ENCODE peak calls at places on chromosomes 2 and 18, in four cellular contexts. C is activated T-cell treated with anti-CD3 and anti-CD28 coated beads, Interleukin-2, amount 50 U/mL, for 48 hours; T is amniotic epithelial cell; O is glutamatergic neuron. L is an unnamed sample.

GRCh38 chr18:21300035-21300434 is 58.0 kb downstream of the GREB1L start:
- DNase-seq in O (no peak), T (no peak), C (no peak), L (no peak)

GRCh38 chr2:11122380-11122779 is 32.9 kb upstream of the SLC66A3 start:
- DNase-seq in C (no peak), T (no peak), O (no peak), L (no peak)

GRCh38 chr2:214246417-214246816 is 164.4 kb upstream of the VWC2L start:
- DNase-seq in C (no peak), O (no peak), T (no peak), L (no peak)

GRCh38 chr2:217331577-217332139 is 471.8 kb upstream of the TNP1 start:
- DNase-seq in O (no peak), T (peak), C (no peak), L (peak)

GRCh38 chr2:128626758-128627515 is 308.3 kb upstream of the HS6ST1 start:
- DNase-seq in T (no peak), C (no peak), O (peak), L (no peak)

GRCh38 chr2:231383701-231384435 is 11.6 kb upstream of the B3GNT7 start:
- DNase-seq in C (no peak), O (no peak), T (no peak), L (no peak)

GRCh38 chr18:3726241-3726951 is 276.4 kb downstream of the TGIF1 start:
- DNase-seq in O (no peak), T (no peak), C (no peak), L (no peak)

GRCh38 chr2:204842731-204843490 is 297.6 kb downstream of the PARD3B start:
- DNase-seq in O (no peak), T (peak), C (peak), L (peak)

GRCh38 chr2:9462872-9463697 is 11.3 kb upstream of the IAH1 start:
- DNase-seq in O (no peak), T (no peak), C (no peak), L (no peak)

GRCh38 chr18:75248426-75249191 is 38.0 kb downstream of the TSHZ1 start:
- DNase-seq in C (no peak), T (no peak), O (no peak), L (no peak)

GRCh38 chr2:168490916-168491605 is 35.0 kb downstream of the CERS6 start:
- DNase-seq in O (no peak), C (peak), T (no peak), L (no peak)

GRCh38 chr2:66233981-66234380 is 200.9 kb upstream of the MEIS1 start:
- DNase-seq in T (no peak), O (no peak), C (no peak), L (no peak)

GRCh38 chr2:134231965-134232340 is 21.9 kb upstream of the MGAT5 start:
- DNase-seq in C (no peak), T (peak), O (no peak), L (peak)

GRCh38 chr2:215613265-215613664 is 177.4 kb upstream of the FN1 start:
- DNase-seq in C (no peak), O (peak), T (no peak), L (no peak)

GRCh38 chr18:45730832-45731545 is 7.0 kb downstream of the SLC14A1 start:
- DNase-seq in C (no peak), T (peak), O (no peak), L (no peak)

GRCh38 chr18:58359226-58360019 is 269.5 kb downstream of the ALPK2 start:
- DNase-seq in O (no peak), C (no peak), T (peak), L (no peak)

GRCh38 chr2:66334237-66335054 is 100.5 kb upstream of the MEIS1 start:
- DNase-seq in T (no peak), O (no peak), C (no peak), L (no peak)

GRCh38 chr2:86439879-86440630 is 1.1 kb upstream of the KDM3A start:
- DNase-seq in O (no peak), T (peak), C (no peak), L (no peak)

GRCh38 chr2:8551622-8552074 is 130.2 kb upstream of the ID2 start:
- DNase-seq in O (no peak), C (peak), T (peak), L (no peak)

GRCh38 chr2:28620371-28620793 is 124.5 kb downstream of the PLB1 start:
- DNase-seq in C (no peak), O (no peak), T (no peak), L (no peak)

GRCh38 chr18:14784133-14784532 is 36.2 kb downstream of the ANKRD30B start:
- DNase-seq in T (no peak), C (no peak), O (no peak), L (no peak)

GRCh38 chr2:8564475-8564874 is 117.4 kb upstream of the ID2 start:
- DNase-seq in T (no peak), C (no peak), O (no peak), L (no peak)

GRCh38 chr2:84908948-84909713 is 3.7 kb downstream of the TMSB10 start:
- DNase-seq in C (peak), O (no peak), T (no peak), L (no peak)

GRCh38 chr2:145764631-145765030 is 1244.7 kb upstream of the ZEB2 start:
- DNase-seq in O (peak), T (no peak), C (no peak), L (no peak)

GRCh38 chr2:148875387-148876051 is 492 bp downstream of the KIF5C start:
- DNase-seq in T (no peak), C (no peak), O (peak), L (no peak)

GRCh38 chr2:67400560-67401464 is 3.7 kb downstream of the ETAA1 start:
- DNase-seq in O (no peak), C (no peak), T (peak), L (peak)

GRCh38 chr2:181810823-181811695 is 80.5 kb upstream of the ITPRID2 start:
- DNase-seq in T (peak), C (peak), O (no peak), L (peak)

GRCh38 chr2:162123806-162124758 is 28.0 kb downstream of the GCG start:
- DNase-seq in C (no peak), O (no peak), T (peak), L (peak)

GRCh38 chr2:85194780-85195480 is 61.7 kb downstream of the TCF7L1 start:
- DNase-seq in O (no peak), C (no peak), T (no peak), L (no peak)

GRCh38 chr2:186534406-186534805 is 48.3 kb downstream of the ZC3H15 start:
- DNase-seq in C (no peak), O (no peak), T (no peak), L (no peak)

GRCh38 chr2:135603543-135603942 is 72.3 kb downstream of the R3HDM1 start:
- DNase-seq in T (no peak), O (no peak), C (no peak), L (no peak)

GRCh38 chr2:171404258-171404657 is 29.5 kb downstream of the METTL8 start:
- DNase-seq in T (peak), C (no peak), O (no peak), L (peak)

GRCh38 chr18:63545094-63545493 is 2.9 kb downstream of the SERPINB12 start:
- DNase-seq in O (no peak), C (no peak), T (no peak), L (no peak)

GRCh38 chr2:215137741-215138340 is 585 bp downstream of the ABCA12 start:
- DNase-seq in C (no peak), O (no peak), T (peak), L (peak)

GRCh38 chr2:201969938-201970785 is 63.5 kb upstream of the FZD7 start:
- DNase-seq in T (peak), C (no peak), O (no peak), L (peak)

GRCh38 chr18:80108122-80108536 is 933 bp upstream of the ADNP2 start:
- DNase-seq in O (no peak), T (no peak), C (no peak), L (no peak)

GRCh38 chr2:226984461-226985226 is 148.8 kb downstream of the RHBDD1 start:
- DNase-seq in C (peak), O (no peak), T (no peak), L (no peak)

GRCh38 chr2:37894601-37895000 is 30.5 kb upstream of the RMDN2 start:
- DNase-seq in C (no peak), O (no peak), T (peak), L (no peak)

GRCh38 chr2:9988320-9988719 is 36.8 kb downstream of the GRHL1 start:
- DNase-seq in T (no peak), C (no peak), O (no peak), L (no peak)

L was measured in NCI-H226.